ENCODE peak calls at places on chromosomes 3 and 15, in four cellular contexts. H, G, M and I are unnamed samples. For H3K4me1, the result is how much of the 10 kb centered on the place peaks cover.

GRCh38 chr15:100729461-100729860 is 127.1 kb downstream of the ASB7 start:
- DNase-seq in H (no peak), G (no peak), M (no peak), I (no peak)

GRCh38 chr3:103082501-103082900 is 647.7 kb downstream of the ZPLD1 start:
- DNase-seq in H (no peak), G (no peak), M (no peak), I (no peak)

GRCh38 chr15:62306851-62307504 is 141.9 kb upstream of the C2CD4B start:
- DNase-seq in H (no peak), G (peak), M (no peak), I (no peak)

GRCh38 chr15:58340176-58340575 is 91.6 kb upstream of the LIPC start:
- DNase-seq in H (no peak), G (no peak), M (no peak), I (no peak)

GRCh38 chr15:45669422-45669821 is 34.6 kb downstream of the SQOR start:
- DNase-seq in H (no peak), G (no peak), M (no peak), I (no peak)

GRCh38 chr3:123311201-123311600 is 109.5 kb downstream of the SEC22A start:
- DNase-seq in H (no peak), G (no peak), M (no peak), I (peak)

GRCh38 chr3:184234224-184234623 is 4.8 kb downstream of the VWA5B2 start:
- DNase-seq in H (no peak), G (peak), M (no peak), I (peak)

GRCh38 chr3:138914870-138915502 is 32.0 kb downstream of the FOXL2 start:
- DNase-seq in H (no peak), G (no peak), M (no peak), I (no peak)

GRCh38 chr3:47433796-47434195 is 41.9 kb downstream of the SCAP start:
- DNase-seq in H (no peak), G (no peak), M (no peak), I (no peak)

GRCh38 chr3:5321941-5322340 is 134.4 kb downstream of the EDEM1 start:
- DNase-seq in H (no peak), G (no peak), M (no peak), I (no peak)

GRCh38 chr15:52351206-52351907 is 55.8 kb upstream of the MYO5C start:
- DNase-seq in H (no peak), G (no peak), M (no peak), I (no peak)

GRCh38 chr15:41546846-41547786 is 3.1 kb upstream of the RPAP1 start:
- DNase-seq in H (no peak), G (peak), M (no peak), I (no peak)

GRCh38 chr3:88231632-88232031 is 81.9 kb downstream of the C3orf38 start:
- DNase-seq in H (no peak), G (no peak), M (no peak), I (no peak)

GRCh38 chr3:24259901-24260512 is 234.6 kb downstream of the THRB start:
- DNase-seq in H (no peak), G (no peak), M (no peak), I (no peak)

GRCh38 chr3:62374375-62374876 is 1.1 kb upstream of the FEZF2 start:
- DNase-seq in H (no peak), G (no peak), M (no peak), I (no peak)

GRCh38 chr3:2770451-2770850 is 339.7 kb downstream of the IL5RA start:
- DNase-seq in H (no peak), G (no peak), M (no peak), I (no peak)

GRCh38 chr15:52254331-52254730 is 41.3 kb downstream of the MYO5C start:
- DNase-seq in H (no peak), G (no peak), M (no peak), I (no peak)

GRCh38 chr3:73094127-73094526 is 32.7 kb downstream of the EBLN2 start:
- DNase-seq in H (no peak), G (peak), M (no peak), I (no peak)

GRCh38 chr3:181210275-181210674 is 220.7 kb upstream of the DNAJC19 start:
- DNase-seq in H (no peak), G (peak), M (no peak), I (no peak)

GRCh38 chr3:132020058-132020457 is 14.8 kb downstream of the CPNE4 start:
- DNase-seq in H (no peak), G (no peak), M (no peak), I (no peak)

GRCh38 chr3:82629937-82630336 is 868.5 kb upstream of the GBE1 start:
- DNase-seq in H (no peak), G (no peak), M (no peak), I (no peak)

GRCh38 chr15:73240864-73241499 is 127.8 kb downstream of the HCN4 start:
- DNase-seq in H (peak), G (peak), M (peak), I (peak)

GRCh38 chr3:62558549-62559112 is 185.3 kb upstream of the FEZF2 start:
- DNase-seq in H (no peak), G (no peak), M (no peak), I (no peak)

GRCh38 chr15:23690450-23690852 is 3.3 kb upstream of the NDN start:
- DNase-seq in H (no peak), G (no peak), M (no peak), I (peak)

DNA sequence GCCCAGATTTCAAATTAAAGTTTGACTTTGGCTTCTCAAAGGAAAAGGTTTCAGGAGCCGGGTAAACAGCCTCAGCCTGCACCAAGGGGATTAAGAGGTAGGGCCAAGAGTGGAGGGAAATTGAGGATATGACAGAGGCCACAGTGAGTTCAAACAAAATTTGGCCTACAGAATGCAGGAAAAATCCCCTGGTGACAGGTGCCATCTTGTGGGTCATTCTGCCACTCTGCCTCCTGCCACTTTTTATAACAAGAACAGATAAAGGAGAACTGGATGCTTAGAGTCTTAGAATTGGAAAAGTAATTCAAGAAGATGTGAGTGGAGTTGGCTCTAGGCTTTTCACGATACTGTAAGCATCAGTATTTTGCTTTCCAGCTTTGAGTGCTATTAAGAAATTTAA is 253.2 kb downstream of the NR2F2 start:
- DNase-seq in H (no peak), G (no peak), M (no peak), I (no peak)
- H3K4me1 ChIP-seq in H (under half), G (under half), M (under half), I (under half)

DNA sequence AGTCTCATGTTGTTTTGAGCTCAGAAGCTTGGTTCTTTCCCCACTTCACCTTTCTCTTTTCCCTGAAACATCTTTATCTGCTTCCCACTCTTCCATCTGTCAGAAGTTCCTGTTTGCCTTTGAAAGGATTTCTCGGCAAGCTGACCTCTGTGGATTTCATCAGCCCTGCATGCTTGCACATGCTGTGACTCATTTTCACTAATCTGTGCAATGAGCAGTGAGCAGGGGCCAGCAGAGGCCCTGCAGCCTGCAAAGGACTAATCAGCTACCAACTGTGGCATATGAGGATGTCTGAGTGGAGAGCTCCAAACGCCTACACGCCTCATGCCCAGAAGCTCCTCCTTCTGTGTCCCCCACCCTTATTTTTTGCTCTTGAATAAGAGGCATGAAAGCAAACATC is 333.0 kb upstream of the SEMA6D start:
- DNase-seq in H (no peak), G (no peak), M (no peak), I (no peak)
- H3K4me3 ChIP-seq in H (no peak), G (no peak), M (no peak), I (no peak)

DNA sequence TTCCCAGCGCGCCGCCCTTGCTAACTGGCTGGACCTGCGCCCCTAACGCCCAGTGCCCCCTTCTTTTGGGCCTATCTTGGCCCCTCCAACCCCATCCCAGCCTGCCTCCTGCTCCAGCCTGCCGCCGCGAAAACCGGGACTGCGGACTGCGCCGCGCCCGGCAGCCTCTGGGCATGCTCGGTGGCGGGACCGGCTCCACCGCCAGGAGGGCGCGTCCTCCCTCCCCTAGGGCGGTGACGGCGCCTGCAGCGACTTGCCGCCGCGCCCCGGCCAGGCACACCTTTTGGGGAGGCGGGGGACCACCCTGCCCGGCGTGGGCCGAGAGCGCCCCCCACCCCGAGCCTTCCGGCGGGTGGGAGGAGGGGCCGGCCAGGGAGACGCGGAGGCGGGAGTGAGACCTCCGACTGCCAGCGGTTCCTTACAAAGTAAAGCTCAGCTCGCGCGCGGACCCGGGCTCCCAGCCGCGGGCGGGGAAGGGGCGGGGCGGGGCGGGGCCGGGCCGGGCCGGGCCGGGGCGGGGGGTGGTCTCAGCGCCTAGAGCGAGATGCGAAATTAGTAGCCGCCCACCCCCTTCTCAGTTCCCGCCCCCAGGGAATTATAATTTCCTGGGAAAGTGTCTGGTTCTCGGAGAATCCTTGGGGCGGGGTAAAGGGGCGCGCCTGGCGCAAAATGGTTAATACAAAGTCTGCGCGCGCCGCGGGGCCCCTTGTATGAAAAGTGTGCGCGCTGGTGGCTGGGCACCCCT is 225.0 kb upstream of the IL12A start:
- DNase-seq in H (peak), G (peak), M (no peak), I (peak)
- TF ChIP-seq POLR2A in H (peak), G (peak), M (peak), I (no peak)

GRCh38 chr3:71547254-71548198 is 36.0 kb downstream of the FOXP1 start:
- DNase-seq in H (no peak), G (no peak), M (no peak), I (no peak)

GRCh38 chr3:71549948-71550347 is 33.6 kb downstream of the FOXP1 start:
- DNase-seq in H (no peak), G (no peak), M (no peak), I (no peak)

GRCh38 chr3:71546781-71547180 is 36.7 kb downstream of the FOXP1 start:
- DNase-seq in H (no peak), G (no peak), M (no peak), I (no peak)

GRCh38 chr3:71551286-71551919 is 32.1 kb downstream of the FOXP1 start:
- DNase-seq in H (no peak), G (no peak), M (no peak), I (no peak)

DNA sequence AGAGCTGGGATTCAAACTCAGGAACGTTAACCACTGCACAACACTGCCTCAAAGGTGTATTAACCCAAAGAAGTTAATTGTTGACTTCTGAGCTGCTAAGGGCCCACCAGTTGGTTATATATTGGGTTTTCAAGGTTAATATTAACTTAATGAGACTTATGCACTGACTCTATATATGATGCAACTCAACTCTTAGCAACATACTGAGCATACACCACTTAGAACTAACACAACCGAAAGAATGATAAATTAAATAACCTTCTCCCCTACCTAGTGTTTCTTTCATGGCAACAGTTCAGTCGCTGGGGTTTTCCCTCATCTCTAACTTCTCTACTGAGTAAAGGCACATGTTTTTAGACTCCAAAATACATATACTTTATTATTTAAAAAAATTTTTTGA is 34.5 kb downstream of the FOXP1 start:
- DNase-seq in H (no peak), G (no peak), M (no peak), I (no peak)
- H3K4me1 ChIP-seq in H (under half), G (under half), M (under half), I (under half)

GRCh38 chr3:16883726-16884083 is 1.1 kb upstream of the PLCL2 start:
- DNase-seq in H (no peak), G (no peak), M (no peak), I (no peak)
- H3K4me3 ChIP-seq in H (peak), G (no peak), M (peak), I (peak)

DNA sequence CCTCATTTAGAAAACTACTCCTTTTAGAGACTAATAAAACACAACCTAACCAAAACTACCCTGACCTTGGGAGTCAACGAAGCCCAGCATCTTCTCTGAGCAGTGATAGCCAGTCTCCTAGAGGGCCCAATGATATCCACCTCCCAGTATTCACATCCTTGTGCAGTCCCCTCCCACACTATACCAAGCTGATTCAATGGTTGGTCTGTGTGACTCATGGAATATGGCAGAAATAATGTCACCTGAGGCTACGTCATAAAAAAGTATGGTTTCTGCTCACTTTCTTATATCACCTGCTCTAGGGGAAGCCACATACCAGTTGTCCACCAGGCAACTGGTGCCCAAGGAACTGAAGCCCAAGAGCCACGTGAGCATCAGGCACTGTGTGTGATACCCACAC is 21.4 kb upstream of the USF3 start:
- DNase-seq in H (no peak), G (no peak), M (no peak), I (no peak)
- TF ChIP-seq POLR2A in H (no peak), G (no peak), M (peak), I (no peak)

DNA sequence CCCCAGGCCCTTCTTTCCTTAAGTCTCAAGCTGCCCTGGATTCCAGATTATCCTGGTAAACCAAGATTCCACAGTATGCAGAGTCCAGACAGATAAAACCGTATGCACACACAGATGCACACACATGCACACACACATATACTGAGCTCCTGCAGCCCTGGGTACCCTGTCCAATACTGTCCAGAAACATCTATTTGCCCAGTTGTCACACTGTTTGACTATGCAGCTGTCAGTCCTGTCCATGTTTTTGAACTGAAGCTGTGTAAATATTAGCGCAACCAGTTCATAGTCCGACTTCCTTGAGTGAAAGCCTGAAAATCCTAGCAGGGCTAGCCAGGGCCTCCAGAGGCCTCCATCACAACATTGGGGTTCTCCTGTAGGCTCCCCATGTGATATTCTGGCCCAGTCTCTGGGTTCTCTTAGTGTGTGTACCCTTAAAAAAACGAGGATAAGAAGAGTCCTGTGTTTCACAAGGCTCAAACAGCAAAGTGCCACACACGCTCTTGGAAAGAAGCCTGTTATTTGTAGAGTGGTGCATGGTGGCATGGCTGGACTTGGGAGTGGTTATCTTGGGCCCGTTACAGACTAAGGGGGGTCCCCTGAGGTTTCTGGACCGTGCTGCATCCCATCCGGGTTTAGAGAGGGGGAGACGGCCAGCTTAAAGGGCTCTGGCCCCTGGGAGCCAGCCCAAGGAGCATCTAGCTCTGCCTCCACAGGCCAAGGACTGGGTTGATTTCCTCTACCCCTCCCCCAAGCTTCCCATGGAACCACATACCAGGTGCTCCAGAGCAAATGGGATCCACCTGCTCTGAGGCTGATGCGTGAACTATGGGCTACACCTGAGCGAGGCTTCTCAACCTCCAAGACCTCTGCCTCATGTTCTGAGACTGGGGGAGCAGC is 108.3 kb downstream of the IQSEC1 start:
- DNase-seq in H (no peak), G (no peak), M (no peak), I (no peak)
- H3K4me1 ChIP-seq in H (under half), G (under half), M (under half), I (half or more)

GRCh38 chr3:127135241-127136023 is 57.5 kb upstream of the PRR23E start:
- DNase-seq in H (no peak), G (no peak), M (no peak), I (peak)

GRCh38 chr3:127133971-127134370 is 59.0 kb upstream of the PRR23E start:
- DNase-seq in H (no peak), G (no peak), M (no peak), I (no peak)

GRCh38 chr3:127136024-127136600 is 56.8 kb upstream of the PRR23E start:
- DNase-seq in H (no peak), G (no peak), M (no peak), I (no peak)

GRCh38 chr3:127134466-127134865 is 58.5 kb upstream of the PRR23E start:
- DNase-seq in H (no peak), G (no peak), M (no peak), I (no peak)

GRCh38 chr3:127134887-127135240 is 58.1 kb upstream of the PRR23E start:
- DNase-seq in H (no peak), G (no peak), M (no peak), I (no peak)
- H3K4me3 ChIP-seq in H (peak), G (no peak), M (no peak), I (peak)

GRCh38 chr15:70096215-70096974 is 1.3 kb downstream of the TLE3 start:
- DNase-seq in H (peak), G (no peak), M (no peak), I (peak)
- TF ChIP-seq POLR2A in H (no peak), G (no peak), M (no peak), I (no peak)